ENCODE peak calls at places on chromosomes 16 and 17, in four cellular contexts. One of them, this sample, is unnamed.
A peak's percentile ranks its signal among the peaks of the same experiment; 100 is the strongest.

GRCh38 chr16:62253926-62254325 is 217.7 kb upstream of the CDH8 start:
- DNase-seq in head of caudate nucleus: no peak
- DNase-seq in activated T-cell treated with anti-CD3 and anti-CD28 coated beads for 1 hour: no peak
- DNase-seq in NAMALWA: no peak
- DNase-seq in this sample: no peak

GRCh38 chr16:16887193-16887592 is 508.3 kb downstream of the NPIPA7 start:
- DNase-seq in head of caudate nucleus: no peak
- DNase-seq in activated T-cell treated with anti-CD3 and anti-CD28 coated beads for 1 hour: no peak
- DNase-seq in NAMALWA: no peak
- DNase-seq in this sample: no peak

GRCh38 chr16:55494994-55495421 is 13.9 kb upstream of the LPCAT2 start:
- DNase-seq in head of caudate nucleus: peak; percentile 66
- DNase-seq in activated T-cell treated with anti-CD3 and anti-CD28 coated beads for 1 hour: no peak
- DNase-seq in NAMALWA: no peak
- DNase-seq in this sample: no peak

GRCh38 chr17:12099412-12099811 is 78.7 kb downstream of the MAP2K4 start:
- DNase-seq in head of caudate nucleus: no peak
- DNase-seq in activated T-cell treated with anti-CD3 and anti-CD28 coated beads for 1 hour: no peak
- DNase-seq in NAMALWA: no peak
- DNase-seq in this sample: no peak

GRCh38 chr16:50551243-50551642 is 3.0 kb downstream of the NKD1 start:
- DNase-seq in head of caudate nucleus: no peak
- DNase-seq in activated T-cell treated with anti-CD3 and anti-CD28 coated beads for 1 hour: no peak
- DNase-seq in NAMALWA: no peak
- DNase-seq in this sample: no peak

GRCh38 chr16:30985401-30986128 is 558 bp downstream of the HSD3B7 start:
- DNase-seq in head of caudate nucleus: no peak
- DNase-seq in activated T-cell treated with anti-CD3 and anti-CD28 coated beads for 1 hour: no peak
- DNase-seq in NAMALWA: no peak
- DNase-seq in this sample: no peak

GRCh38 chr16:88639231-88640038 is 1.1 kb downstream of the IL17C start:
- DNase-seq in head of caudate nucleus: no peak
- DNase-seq in activated T-cell treated with anti-CD3 and anti-CD28 coated beads for 1 hour: no peak
- DNase-seq in NAMALWA: peak; percentile 59
- DNase-seq in this sample: no peak

GRCh38 chr16:879986-880385 is 79.5 kb upstream of the GNG13 start:
- DNase-seq in head of caudate nucleus: no peak
- DNase-seq in activated T-cell treated with anti-CD3 and anti-CD28 coated beads for 1 hour: no peak
- DNase-seq in NAMALWA: no peak
- DNase-seq in this sample: no peak

GRCh38 chr17:42403150-42403549 is 14.9 kb upstream of the STAT3 start:
- DNase-seq in head of caudate nucleus: no peak
- DNase-seq in activated T-cell treated with anti-CD3 and anti-CD28 coated beads for 1 hour: peak; percentile 31
- DNase-seq in NAMALWA: peak; percentile 70
- DNase-seq in this sample: peak; percentile 28

GRCh38 chr17:4215882-4216411 is 47.8 kb downstream of the ANKFY1 start:
- DNase-seq in head of caudate nucleus: no peak
- DNase-seq in activated T-cell treated with anti-CD3 and anti-CD28 coated beads for 1 hour: no peak
- DNase-seq in NAMALWA: peak; percentile 33
- DNase-seq in this sample: no peak

GRCh38 chr17:78343433-78344201 is 16.3 kb downstream of the SOCS3 start:
- DNase-seq in head of caudate nucleus: no peak
- DNase-seq in activated T-cell treated with anti-CD3 and anti-CD28 coated beads for 1 hour: peak; percentile 58
- DNase-seq in NAMALWA: peak; percentile 69
- DNase-seq in this sample: peak; percentile 71

This sample was measured in activated T-helper 2 cell treated with anti-CD3 and anti-CD28 coated beads, Interferon-gamma antibody, Interleukin-2, Interleukin-4, amounts not matched to agents 10 μg/mL and 5 μg/mL and 100 μg/mL, durations not matched to agents 14 hours and 24 hours and 36 hours.